ENCODE peak calls at places on chromosomes 13 and 19, in six cellular contexts. C is cardiac fibroblast, T is breast epithelium, W is psoas muscle, R is astrocyte of the spinal cord, Q is heart left ventricle. I is an unnamed sample.

GRCh38 chr13:18212873-18213272 is 968.8 kb downstream of the TUBA3C start:
- DNase-seq in T (no peak), C (peak; percentile 27), W (no peak), R (no peak), Q (peak; percentile 64), I (peak; percentile 10)

GRCh38 chr19:13428352-13428751 is 77.9 kb downstream of the CACNA1A start:
- DNase-seq in C (peak; percentile 44), Q (no peak), W (no peak), R (no peak), T (no peak), I (peak; percentile 38)

GRCh38 chr19:36876993-36877938 is 26.6 kb downstream of the ZNF345 start:
- DNase-seq in W (no peak), R (peak; percentile 11), C (no peak), Q (no peak), T (no peak), I (no peak)

GRCh38 chr19:50909240-50910070 is 1.7 kb downstream of the KLK4 start:
- DNase-seq in Q (no peak), R (no peak), W (peak; percentile 19), C (peak; percentile 40), T (no peak), I (peak; percentile 13)

GRCh38 chr19:8097198-8097597 is 44.6 kb downstream of the CCL25 start:
- DNase-seq in Q (no peak), T (no peak), C (no peak), R (no peak), W (no peak), I (no peak)

GRCh38 chr19:36030264-36031148 is 2.2 kb downstream of the CLIP3 start:
- DNase-seq in Q (no peak), T (no peak), C (peak; percentile 51), R (no peak), W (no peak), I (peak; percentile 48)

GRCh38 chr19:13121551-13122274 is 3.6 kb downstream of the NACC1 start:
- DNase-seq in Q (no peak), C (no peak), T (no peak), R (no peak), W (no peak), I (no peak)

GRCh38 chr13:46531953-46532352 is 21.0 kb upstream of the LRCH1 start:
- DNase-seq in C (no peak), T (no peak), R (no peak), W (no peak), Q (no peak), I (no peak)

GRCh38 chr13:79901336-79901735 is 420.4 kb downstream of the NDFIP2 start:
- DNase-seq in T (no peak), C (peak; percentile 61), R (no peak), Q (no peak), W (no peak), I (peak; percentile 40)

GRCh38 chr19:45446295-45446694 is 21.5 kb upstream of the FOSB start:
- DNase-seq in W (no peak), Q (no peak), R (peak; percentile 53), T (no peak), C (peak; percentile 67), I (peak; percentile 71)

GRCh38 chr19:16626796-16627193 is 1.2 kb downstream of the MED26 start:
- DNase-seq in C (no peak), T (no peak), W (no peak), R (no peak), Q (no peak), I (no peak)

GRCh38 chr13:102317593-102317992 is 84.3 kb downstream of the FGF14 start:
- DNase-seq in T (no peak), C (peak; percentile 81), R (peak; percentile 5), Q (peak; percentile 89), W (peak; percentile 87), I (peak; percentile 38)

GRCh38 chr19:2032296-2032941 is 16.9 kb upstream of the BTBD2 start:
- DNase-seq in C (peak; percentile 93), W (peak; percentile 96), R (peak; percentile 88), Q (peak; percentile 93), T (peak; percentile 99), I (peak; percentile 84)

GRCh38 chr19:19615086-19615485 is 3.4 kb downstream of the PBX4 start:
- DNase-seq in W (no peak), C (no peak), T (no peak), Q (no peak), R (no peak), I (no peak)

GRCh38 chr13:32840840-32841713 is 175.1 kb upstream of the KL start:
- DNase-seq in T (no peak), W (no peak), R (no peak), Q (peak; percentile 37), C (peak; percentile 18), I (no peak)

GRCh38 chr19:53985863-53986262 is 5.6 kb upstream of the CACNG6 start:
- DNase-seq in R (no peak), C (no peak), W (no peak), Q (no peak), T (no peak), I (no peak)
- H3K4me3 ChIP-seq in R (no peak overlapping the region), C (no peak overlapping the region), W (no peak overlapping the region), Q (no peak overlapping the region), T (no peak overlapping the region), I (no peak overlapping the region)

DNA sequence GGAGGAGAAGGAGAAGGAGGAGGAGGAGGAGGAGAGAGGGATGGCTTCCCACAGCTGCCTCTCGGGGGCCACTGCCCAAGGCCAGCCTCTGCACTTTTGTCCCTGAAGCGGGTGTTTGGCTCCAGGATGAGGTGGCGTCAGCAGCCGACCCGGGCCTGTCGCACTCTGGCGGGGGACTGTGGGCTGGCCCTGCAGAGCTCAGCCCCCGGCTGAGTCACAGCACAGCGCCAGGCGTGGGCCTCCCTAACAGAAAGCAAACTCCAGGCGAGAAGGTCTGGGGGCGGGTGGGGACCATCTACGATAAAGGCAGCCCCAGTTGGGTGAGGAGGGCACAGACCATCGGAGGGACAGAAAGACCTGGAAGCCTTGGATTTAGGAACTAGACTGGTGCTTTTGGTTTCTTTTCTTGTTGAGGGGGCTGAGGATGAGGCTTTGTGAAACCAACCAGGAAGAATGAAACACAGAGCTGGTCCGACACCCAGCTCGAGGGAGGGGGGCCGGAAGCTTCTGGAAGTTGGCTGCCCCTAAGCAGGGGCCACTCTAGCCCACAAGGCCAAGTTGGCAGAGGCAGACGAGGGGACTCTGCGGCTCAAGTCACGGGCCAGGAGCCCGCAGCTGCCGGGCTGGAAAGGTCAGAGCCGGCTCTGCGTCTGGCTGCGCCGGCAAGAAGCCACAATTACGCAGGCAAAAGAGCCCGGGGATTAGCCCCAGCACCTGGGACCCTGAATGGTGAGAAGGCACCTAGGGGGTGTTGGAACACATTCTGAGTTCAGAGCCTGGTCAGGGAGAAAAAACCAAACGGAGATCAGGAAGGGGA is 18.2 kb downstream of the LSM4 start:
- DNase-seq in W (peak; percentile 92), C (peak; percentile 87), T (peak; percentile 68), Q (peak; percentile 91), R (peak; percentile 85), I (peak; percentile 78)
- TF ChIP-seq CTCF in W (no peak), C (no peak), T (no peak), Q (no peak), R (no peak), I (no peak)

GRCh38 chr19:55678121-55678671 is 3.2 kb downstream of the EPN1 start:
- DNase-seq in R (no peak), T (no peak), W (no peak), C (no peak), Q (peak; percentile 38), I (no peak)
- H3K4me3 ChIP-seq in R (no peak overlapping the region), T (no peak overlapping the region), W (no peak overlapping the region), C (no peak overlapping the region), Q (peak overlapping the region; percentile 12), I (no peak overlapping the region)

DNA sequence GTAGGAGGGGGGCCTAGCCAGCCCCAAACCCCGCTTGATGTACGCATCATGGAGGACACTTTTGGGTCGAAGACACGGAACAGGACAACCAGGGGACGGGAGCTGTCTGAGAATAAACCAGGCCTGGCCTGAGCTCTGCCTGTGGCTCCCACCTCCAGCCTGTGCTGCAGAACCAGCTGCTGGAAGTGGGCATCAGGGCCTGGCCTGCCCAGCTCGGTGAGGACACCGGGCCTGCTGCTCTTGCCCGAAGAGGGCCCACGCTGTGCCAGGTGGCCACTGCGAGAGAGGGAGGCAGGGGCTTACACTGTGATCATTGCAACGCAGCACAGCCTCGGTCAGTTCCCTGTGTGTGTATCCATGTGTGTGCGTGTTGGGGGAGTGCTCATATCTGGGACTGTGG is 34.6 kb downstream of the CEBPG start:
- DNase-seq in Q (no peak), R (no peak), T (no peak), C (no peak), W (no peak), I (no peak)
- TF ChIP-seq CTCF in Q (no peak), R (no peak), T (no peak), C (no peak), W (no peak), I (no peak)

I was measured in fibroblast of pulmonary artery.